ENCODE peak calls at places on chromosomes 5 and 9, in six cellular contexts. J is Right ventricle myocardium superior; E is HEK293T; L is activated CD8-positive, alpha-beta T cell treated with anti-CD3 and anti-CD28 coated beads for 36 hours; B is H4; S is head of caudate nucleus. Q is an unnamed sample.

GRCh38 chr5:9233712-9234111 is 312.2 kb downstream of the SEMA5A start:
- DNase-seq in J (no peak), E (no peak), L (no peak), B (no peak), S (no peak), Q (no peak)

GRCh38 chr5:153551537-153552079 is 61.1 kb downstream of the GRIA1 start:
- DNase-seq in J (no peak), E (no peak), L (no peak), B (peak; percentile 45), S (no peak), Q (no peak)

GRCh38 chr9:106892632-106893031 is 29.7 kb downstream of the ZNF462 start:
- DNase-seq in J (no peak), E (peak; percentile 48), L (no peak), B (peak; percentile 90), S (no peak), Q (no peak)

GRCh38 chr9:97904725-97905124 is 17.6 kb downstream of the TRMO start:
- DNase-seq in J (no peak), E (no peak), L (peak; percentile 80), B (no peak), S (no peak), Q (peak; percentile 66)

GRCh38 chr5:130045334-130045733 is 141.1 kb downstream of the CHSY3 start:
- DNase-seq in J (no peak), E (no peak), L (no peak), B (no peak), S (no peak), Q (no peak)

GRCh38 chr5:34957857-34958690 is 28.7 kb downstream of the DNAJC21 start:
- DNase-seq in J (no peak), E (peak; percentile 48), L (peak; percentile 25), B (peak; percentile 21), S (no peak), Q (no peak)

GRCh38 chr5:146027746-146028145 is 77.6 kb downstream of the PLAC8L1 start:
- DNase-seq in J (no peak), E (no peak), L (no peak), B (peak; percentile 39), S (peak; percentile 29), Q (no peak)

GRCh38 chr5:39167141-39167972 is 52.0 kb downstream of the FYB1 start:
- DNase-seq in J (no peak), E (no peak), L (no peak), B (no peak), S (no peak), Q (no peak)

GRCh38 chr5:107806705-107807104 is 136.0 kb upstream of the EFNA5 start:
- DNase-seq in J (no peak), E (no peak), L (no peak), B (peak; percentile 88), S (no peak), Q (no peak)

GRCh38 chr5:137344723-137345322 is 154.3 kb downstream of the SPOCK1 start:
- DNase-seq in J (no peak), E (peak; percentile 39), L (peak; percentile 53), B (peak; percentile 55), S (no peak), Q (no peak)

Q was measured in naive thymus-derived CD4-positive, alpha-beta T cell.